ENCODE peak calls at places on chromosomes 7 and 10, in four cellular contexts. W is AG09309, H is astrocyte of the spinal cord, T is fibroblast of pulmonary artery. U is an unnamed sample.
A peak's percentile ranks its signal among the peaks of the same experiment; 100 is the strongest.

GRCh38 chr7:40922316-40922670 is 780.6 kb downstream of the INHBA start:
- DNase-seq in W (peak; percentile 78), H (peak; percentile 31), T (peak; percentile 35), U (peak; percentile 95)

GRCh38 chr7:56092789-56093531 is at the start of gene PHKG1:
- DNase-seq in W (peak; percentile 72), T (peak; percentile 87), H (peak; percentile 91), U (peak; percentile 84)

GRCh38 chr10:127853868-127854768 is 38.6 kb downstream of the CLRN3 start:
- DNase-seq in W (peak; percentile 13), H (peak; percentile 52), T (peak; percentile 74), U (peak; percentile 67)

GRCh38 chr10:17665742-17666141 is 21.8 kb downstream of the STAM start:
- DNase-seq in W (peak; percentile 69), T (peak; percentile 97), H (peak; percentile 89), U (peak; percentile 82)

GRCh38 chr10:44306147-44306710 is 78.7 kb downstream of the CXCL12 start:
- DNase-seq in T (peak; percentile 63), H (peak; percentile 64), W (peak; percentile 67), U (peak; percentile 56)

GRCh38 chr10:34732926-34733325 is 82.2 kb downstream of the PARD3 start:
- DNase-seq in H (no peak), W (no peak), T (peak; percentile 35), U (peak; percentile 41)

GRCh38 chr10:110361800-110362456 is 57.2 kb upstream of the SMNDC1 start:
- DNase-seq in H (no peak), T (no peak), W (no peak), U (no peak)

GRCh38 chr10:70106958-70107791 is 25.4 kb downstream of the AIFM2 start:
- DNase-seq in T (no peak), H (no peak), W (no peak), U (no peak)

GRCh38 chr10:33657154-33657900 is 322.9 kb upstream of the NRP1 start:
- DNase-seq in H (peak; percentile 31), T (peak; percentile 72), W (no peak), U (peak; percentile 38)

GRCh38 chr10:124091646-124092269 is 1.6 kb downstream of the CHST15 start:
- DNase-seq in T (no peak), H (peak; percentile 32), W (no peak), U (no peak)

GRCh38 chr7:98569606-98570337 is 47.3 kb upstream of the NPTX2 start:
- DNase-seq in T (peak; percentile 49), W (no peak), H (no peak), U (peak; percentile 35)

GRCh38 chr7:87499494-87499893 is 24.0 kb upstream of the ABCB4 start:
- DNase-seq in H (no peak), T (no peak), W (no peak), U (no peak)

GRCh38 chr7:157690833-157691382 is 354.1 kb downstream of the DNAJB6 start:
- DNase-seq in H (peak; percentile 88), T (peak; percentile 63), W (peak; percentile 1), U (no peak)

GRCh38 chr10:19048901-19049300 is 300 bp downstream of the MALRD1 start:
- DNase-seq in T (no peak), H (no peak), W (no peak), U (no peak)

GRCh38 chr10:86958831-86959736 is 685 bp downstream of the SNCG start:
- DNase-seq in H (peak; percentile 62), T (peak; percentile 83), W (no peak), U (peak; percentile 91)

GRCh38 chr10:92290837-92291609 is at the start of the genes CPEB3 and MARCHF5:
- DNase-seq in H (peak; percentile 97), T (peak; percentile 98), W (peak; percentile 84), U (peak; percentile 96)

GRCh38 chr10:13977861-13978843 is 352.6 kb downstream of the FRMD4A start:
- DNase-seq in H (peak; percentile 87), W (peak; percentile 93), T (peak; percentile 93), U (peak; percentile 76)

GRCh38 chr10:62594093-62594520 is 210.4 kb upstream of the ADO start:
- DNase-seq in T (peak; percentile 69), H (peak; percentile 72), W (no peak), U (peak; percentile 64)

GRCh38 chr7:97835296-97836138 is 36.7 kb downstream of the ASNS start:
- DNase-seq in H (peak; percentile 72), W (peak; percentile 39), T (peak; percentile 83), U (peak; percentile 69)

GRCh38 chr10:110918269-110918632 is 729 bp downstream of the BBIP1 start:
- DNase-seq in T (peak; percentile 97), W (peak; percentile 78), H (peak; percentile 98), U (peak; percentile 95)

GRCh38 chr10:97573021-97573420 is 442 bp downstream of the ANKRD2 start:
- DNase-seq in H (no peak), T (no peak), W (no peak), U (no peak)

GRCh38 chr10:51857326-51857725 is 157.9 kb upstream of the CSTF2T start:
- DNase-seq in H (no peak), T (no peak), W (no peak), U (no peak)

GRCh38 chr10:77164616-77165311 is 472.8 kb downstream of the KCNMA1 start:
- DNase-seq in H (peak; percentile 56), T (peak; percentile 36), W (no peak), U (no peak)

GRCh38 chr10:13219685-13220670 is 14.2 kb downstream of the UCMA start:
- DNase-seq in H (peak; percentile 14), W (no peak), T (peak; percentile 15), U (peak; percentile 43)

GRCh38 chr10:50592961-50593418 is 30.8 kb downstream of the SGMS1 start:
- DNase-seq in T (no peak), H (no peak), W (no peak), U (no peak)

GRCh38 chr7:115676080-115676479 is 354.5 kb downstream of the TFEC start:
- DNase-seq in H (peak; percentile 48), W (no peak), T (peak; percentile 69), U (no peak)

GRCh38 chr10:123287594-123288247 is 133.5 kb downstream of the BUB3 start:
- DNase-seq in W (no peak), H (peak; percentile 23), T (peak; percentile 11), U (peak; percentile 76)

GRCh38 chr7:106460792-106461254 is 176.0 kb upstream of the NAMPT start:
- DNase-seq in W (no peak), T (no peak), H (no peak), U (no peak)

GRCh38 chr10:38008006-38008405 is 2.5 kb upstream of the ZNF33A start:
- DNase-seq in T (no peak), W (no peak), H (no peak), U (peak; percentile 77)

GRCh38 chr10:38007551-38007950 is 2.9 kb upstream of the ZNF33A start:
- DNase-seq in H (no peak), T (no peak), W (no peak), U (no peak)

DNA sequence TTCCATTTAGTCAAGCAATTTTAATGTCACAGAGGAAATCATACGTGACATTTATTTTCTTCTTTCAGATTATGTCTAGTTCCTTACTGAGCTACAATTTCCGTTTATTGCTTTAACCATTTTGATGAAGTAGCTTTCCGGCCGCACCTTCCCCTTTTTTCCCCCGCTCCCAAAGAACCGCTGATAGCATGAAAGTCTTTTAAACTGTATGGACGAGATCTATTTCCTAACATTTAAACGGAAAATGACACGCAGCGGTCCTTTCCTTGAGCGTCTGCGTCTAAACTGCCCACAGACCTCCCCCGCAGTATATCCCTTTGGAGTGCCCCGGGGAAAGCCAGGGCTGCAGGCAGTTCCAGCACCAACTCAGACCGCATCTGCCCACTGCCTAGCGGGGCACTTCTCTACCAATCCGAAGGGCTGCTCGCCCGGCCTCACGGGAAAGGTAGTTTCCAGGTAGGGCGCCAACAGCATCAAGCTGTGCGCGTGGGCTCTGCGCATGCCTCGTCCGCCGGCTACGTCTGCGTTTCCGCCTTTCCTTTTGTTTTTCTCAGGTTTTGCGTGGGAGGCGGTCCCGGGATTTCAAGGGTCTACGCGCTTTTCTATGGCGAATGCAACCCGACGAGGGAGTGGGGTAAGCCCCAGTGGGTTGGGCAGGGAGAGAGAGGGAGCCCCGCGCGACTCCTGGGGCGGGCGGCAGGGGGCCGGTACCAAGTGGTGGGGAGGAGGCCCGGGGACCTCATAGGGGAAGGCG is at the start of gene ZNF33A:
- DNase-seq in W (peak; percentile 55), T (peak; percentile 97), H (peak; percentile 95), U (peak; percentile 94)
- TF ChIP-seq CTCF in W (peak; percentile 15), T (no peak), H (no peak), U (no peak)

GRCh38 chr10:60819271-60819670 is 41.0 kb downstream of the CDK1 start:
- DNase-seq in W (no peak), H (no peak), T (no peak), U (no peak)

GRCh38 chr10:60817135-60817805 is 39.0 kb downstream of the CDK1 start:
- DNase-seq in H (peak; percentile 22), T (peak; percentile 26), W (no peak), U (no peak)

GRCh38 chr10:60818134-60818770 is 40.0 kb downstream of the CDK1 start:
- DNase-seq in T (peak; percentile 55), H (peak; percentile 83), W (peak; percentile 70), U (peak; percentile 33)

GRCh38 chr10:60820093-60820769 is 42.0 kb downstream of the CDK1 start:
- DNase-seq in H (peak; percentile 88), T (peak; percentile 49), W (peak; percentile 78), U (no peak)

GRCh38 chr10:60816624-60817023 is 38.3 kb downstream of the CDK1 start:
- DNase-seq in W (peak; percentile 84), T (peak; percentile 95), H (peak; percentile 91), U (peak; percentile 81)
- TF ChIP-seq CTCF in W (peak; percentile 74), T (peak; percentile 80), H (peak; percentile 74), U (peak; percentile 72)

DNA sequence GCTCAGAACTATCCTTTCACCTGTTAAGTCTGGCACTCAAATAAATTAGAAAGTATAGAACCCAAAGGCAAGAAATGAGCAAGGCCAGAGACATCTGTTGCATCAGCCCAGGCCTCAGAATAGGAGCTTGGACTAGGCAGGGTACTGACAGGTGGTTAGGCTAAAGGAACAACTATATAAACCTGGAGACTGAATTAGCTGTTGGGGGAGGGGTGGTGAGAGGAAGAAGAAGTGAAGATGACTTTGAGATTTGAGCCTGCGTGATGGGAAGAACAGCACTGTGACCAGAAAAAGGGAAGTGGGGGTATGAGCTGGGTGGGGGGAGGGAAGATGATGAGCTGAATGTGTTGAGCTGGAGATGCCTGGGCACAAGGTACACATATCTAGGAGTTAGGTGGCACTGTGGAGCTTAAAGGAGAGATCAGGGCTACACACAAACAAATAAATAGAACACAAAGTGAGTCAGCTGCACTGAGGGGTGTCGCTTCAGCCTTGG is 244.7 kb downstream of the PTEN start:
- DNase-seq in H (no peak), W (no peak), T (no peak), U (peak; percentile 33)
- TF ChIP-seq CTCF in H (no peak), W (no peak), T (no peak), U (no peak)

GRCh38 chr10:132453470-132453861 is 56.5 kb downstream of the PWWP2B start:
- DNase-seq in W (no peak), T (no peak), H (no peak), U (no peak)
- TF ChIP-seq CTCF in W (no peak), T (no peak), H (no peak), U (no peak)

DNA sequence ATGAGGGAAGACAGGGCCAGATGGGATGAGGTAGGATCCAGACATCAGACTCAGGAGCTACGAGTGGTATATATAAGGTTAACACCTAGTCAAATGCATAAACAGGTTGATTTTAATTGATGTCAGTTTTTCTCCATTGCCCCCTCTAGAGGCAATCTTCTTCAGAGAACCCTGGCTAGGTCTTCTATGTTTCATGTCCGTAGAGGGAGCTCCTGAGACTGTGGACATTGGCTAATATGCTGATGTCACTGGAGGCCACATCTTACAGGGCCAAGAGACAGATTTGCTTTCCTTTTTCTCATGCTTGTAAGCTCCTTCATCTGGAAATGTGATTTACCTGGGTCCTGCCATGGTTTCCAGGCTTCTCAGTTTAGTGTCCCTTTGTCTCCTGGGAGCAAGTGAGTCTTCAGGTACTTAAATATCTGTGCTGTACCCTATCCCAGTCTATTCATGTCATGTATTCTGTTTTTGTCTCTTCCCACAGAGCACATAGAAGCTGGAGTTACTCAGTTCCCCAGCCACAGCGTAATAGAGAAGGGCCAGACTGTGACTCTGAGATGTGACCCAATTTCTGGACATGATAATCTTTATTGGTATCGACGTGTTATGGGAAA is 161.6 kb upstream of the PRSS1 start:
- DNase-seq in T (peak; percentile 83), H (peak; percentile 67), W (peak; percentile 41), U (peak; percentile 85)
- TF ChIP-seq CTCF in T (peak; percentile 91), H (peak; percentile 82), W (peak; percentile 79), U (peak; percentile 63)

U was measured in MCF 10A.